ENCODE peak calls at places on chromosomes 2 and 18, in six cellular contexts. C is A549, I is chondrocyte, G is GM12878, E is heart left ventricle, P is neural progenitor cell. F is an unnamed sample.

GRCh38 chr2:43021791-43022500 is 204.5 kb downstream of the ZFP36L2 start:
- DNase-seq in C (no peak), G (no peak), E (no peak), P (peak), I (peak), F (peak)

GRCh38 chr2:138485019-138485418 is 16.6 kb upstream of the SPOPL start:
- DNase-seq in P (no peak), C (no peak), G (no peak), I (no peak), E (no peak), F (no peak)

GRCh38 chr2:156405586-156405985 is 30.6 kb upstream of the GPD2 start:
- DNase-seq in I (no peak), C (no peak), G (no peak), P (no peak), E (no peak), F (peak)

GRCh38 chr18:56003009-56003408 is 415.0 kb upstream of the TCF4 start:
- DNase-seq in I (no peak), C (no peak), P (peak), E (no peak), G (no peak), F (no peak)

GRCh38 chr2:60796573-60797509 is 40.8 kb downstream of the PAPOLG start:
- DNase-seq in E (no peak), G (no peak), I (no peak), P (no peak), C (no peak), F (no peak)

GRCh38 chr2:100237770-100238169 is 84.5 kb downstream of the LONRF2 start:
- DNase-seq in E (no peak), G (no peak), I (no peak), P (no peak), C (no peak), F (no peak)

GRCh38 chr2:196360650-196361049 is 189.3 kb upstream of the STK17B start:
- DNase-seq in I (no peak), C (no peak), P (no peak), E (no peak), G (no peak), F (no peak)

GRCh38 chr2:70668432-70668831 is 99.6 kb downstream of the ADD2 start:
- DNase-seq in C (no peak), E (no peak), G (no peak), P (no peak), I (no peak), F (no peak)

GRCh38 chr2:230956827-230957755 is 32.0 kb upstream of the GPR55 start:
- DNase-seq in P (peak), I (no peak), E (peak), C (peak), G (peak), F (peak)

GRCh38 chr2:176768185-176768584 is 444.4 kb upstream of the HNRNPA3 start:
- DNase-seq in I (no peak), G (no peak), E (no peak), C (no peak), P (no peak), F (peak)

GRCh38 chr2:206558492-206558891 is 83.8 kb upstream of the FAM237A start:
- DNase-seq in I (no peak), E (no peak), C (no peak), P (no peak), G (no peak), F (no peak)

DNA sequence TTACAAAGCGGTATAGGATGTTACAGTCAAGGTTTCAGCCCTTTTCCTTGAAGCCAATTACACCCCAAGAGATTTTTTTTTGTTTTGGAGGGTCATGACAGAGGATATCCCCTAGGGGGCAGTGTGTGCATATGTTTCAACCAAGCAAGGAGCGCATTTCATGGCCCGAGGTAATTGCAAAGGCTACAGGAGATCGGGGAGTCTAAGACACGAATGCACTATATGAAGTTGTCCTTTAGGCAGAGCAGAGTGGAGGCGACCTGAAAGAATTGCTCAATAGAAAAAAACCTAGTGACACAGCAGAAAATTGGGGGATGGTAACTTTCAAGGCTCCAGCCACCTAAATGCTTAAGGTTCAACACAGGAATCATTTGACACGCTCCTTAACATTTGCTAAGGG is 219.8 kb upstream of the PARD3B start:
- DNase-seq in I (no peak), C (peak), E (no peak), G (no peak), P (peak), F (peak)
- TF ChIP-seq CTCF in I (peak), C (peak), E (peak), G (peak), P (peak), F (peak)

DNA sequence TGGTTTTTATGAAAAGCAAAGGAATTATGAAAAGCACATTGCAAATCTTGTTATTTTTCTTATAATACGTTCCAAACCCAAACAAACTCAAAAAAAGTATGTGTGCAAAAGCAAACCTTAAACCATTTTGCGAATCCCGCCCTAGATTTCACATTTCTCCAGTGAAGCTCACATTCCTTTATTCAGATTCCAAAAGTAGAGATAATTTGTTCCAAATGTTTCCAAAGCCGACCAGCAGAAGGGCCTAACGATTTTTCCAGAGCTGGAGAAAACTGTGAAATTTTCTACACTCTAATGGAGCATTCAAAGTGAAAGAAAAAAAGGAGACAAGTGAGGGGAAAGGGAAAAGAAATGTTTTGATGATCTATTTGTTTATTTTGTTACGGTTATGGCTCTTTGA is 286.5 kb upstream of the SLC14A2 start:
- DNase-seq in I (no peak), P (no peak), E (no peak), G (no peak), C (no peak), F (no peak)
- TF ChIP-seq CTCF in I (peak), P (no peak), E (no peak), G (no peak), C (no peak), F (no peak)

DNA sequence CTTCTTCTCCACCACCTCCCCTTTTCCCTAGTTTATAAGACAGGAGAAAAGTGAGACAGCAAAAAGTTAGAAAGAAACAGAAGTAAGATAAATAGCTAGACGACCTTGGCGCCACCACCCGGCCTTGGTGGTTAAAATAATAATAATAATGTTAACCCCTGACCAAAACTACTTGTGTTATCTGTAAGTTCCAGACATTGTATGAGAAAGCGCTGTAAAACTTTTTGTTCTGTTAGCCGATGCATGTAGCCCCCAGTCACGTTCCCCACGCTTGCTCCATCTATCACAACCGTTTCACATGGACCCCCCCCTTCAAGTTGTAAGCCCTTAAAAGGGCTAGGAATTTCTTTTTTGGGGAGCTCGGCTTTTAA is 1.5 kb upstream of the BUB1 start:
- DNase-seq in P (no peak), C (no peak), G (no peak), E (no peak), I (no peak), F (no peak)
- TF ChIP-seq CTCF in P (no peak), C (peak), G (peak), E (no peak), I (peak), F (no peak)

DNA sequence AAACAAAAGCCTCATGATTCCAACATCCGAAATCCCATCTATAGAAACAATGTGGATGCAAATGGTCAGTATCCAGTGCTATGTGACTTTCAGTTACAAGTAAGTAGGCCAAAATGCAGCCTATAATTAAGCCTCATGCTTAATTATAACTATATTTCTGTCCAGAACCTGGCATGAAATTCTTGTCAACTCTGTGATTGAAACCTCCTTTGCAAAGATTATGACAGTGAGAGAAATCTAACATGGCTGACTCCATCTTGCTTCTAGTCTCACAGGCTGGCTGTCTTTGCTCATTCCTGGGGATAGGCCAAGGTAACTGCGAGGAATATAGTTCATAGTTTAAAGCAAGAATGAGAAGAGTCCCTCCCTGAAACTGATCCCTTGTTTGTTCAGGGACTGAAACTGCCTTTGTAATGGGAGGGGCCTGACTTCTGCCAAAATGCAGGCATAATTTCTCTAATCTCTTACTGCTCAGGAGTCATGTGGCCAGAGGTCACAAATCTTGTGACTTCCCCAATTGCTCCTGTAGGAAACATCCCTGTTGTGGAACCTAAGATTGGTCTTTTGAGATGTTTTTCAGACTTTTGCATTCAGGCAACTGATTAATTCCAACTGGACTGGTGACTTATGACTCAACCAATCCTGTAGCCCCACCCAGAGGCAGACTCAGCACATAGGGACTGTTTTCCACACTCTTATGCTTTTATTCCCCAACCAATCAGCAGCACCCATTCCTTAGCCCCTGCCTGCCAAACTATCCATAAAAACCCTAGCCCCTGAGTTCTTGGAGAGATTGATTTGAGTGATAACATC is 84.5 kb upstream of the TLK1 start:
- DNase-seq in G (no peak), P (no peak), E (no peak), C (no peak), I (no peak), F (peak)
- TF ChIP-seq CTCF in G (no peak), P (no peak), E (no peak), C (no peak), I (no peak), F (no peak)

GRCh38 chr18:76657428-76657827 is 162.4 kb upstream of the ZNF516 start:
- DNase-seq in E (no peak), P (no peak), C (no peak), G (no peak), I (no peak), F (no peak)

GRCh38 chr18:76657911-76658475 is 163.0 kb upstream of the ZNF516 start:
- DNase-seq in E (no peak), G (no peak), C (no peak), I (no peak), P (no peak), F (no peak)

GRCh38 chr18:76660571-76661192 is 161.7 kb upstream of the ZNF236 start:
- DNase-seq in P (no peak), G (no peak), C (no peak), I (no peak), E (no peak), F (no peak)

GRCh38 chr18:76656925-76657324 is 161.9 kb upstream of the ZNF516 start:
- DNase-seq in E (no peak), G (no peak), C (no peak), P (no peak), I (no peak), F (no peak)

DNA sequence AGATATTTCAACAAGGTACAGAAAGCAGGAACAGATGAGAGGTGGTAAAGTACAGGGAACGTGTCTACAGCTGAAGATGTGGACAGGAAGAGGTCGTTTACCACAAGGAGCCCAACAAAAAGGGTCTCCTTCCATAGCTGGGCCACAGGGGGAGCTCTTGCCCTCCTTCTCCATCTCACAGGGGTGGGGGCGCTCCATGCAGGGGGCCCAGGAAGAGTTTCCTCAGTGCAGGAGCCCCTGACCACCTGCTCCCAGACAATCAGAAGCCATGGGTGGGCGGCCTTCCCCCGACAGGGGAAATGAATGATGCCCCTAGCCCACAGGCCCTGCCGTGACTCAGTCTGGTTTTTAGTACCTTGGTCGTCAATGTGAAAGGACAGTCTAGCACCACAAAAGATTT is 163.6 kb upstream of the ZNF516 start:
- DNase-seq in I (no peak), C (peak), E (no peak), P (peak), G (no peak), F (no peak)
- TF ChIP-seq CTCF in I (peak), C (no peak), E (peak), P (peak), G (peak), F (no peak)

GRCh38 chr2:56185101-56185581 is 1.4 kb downstream of the CCDC85A start:
- DNase-seq in P (peak), I (no peak), G (no peak), E (peak), C (peak), F (peak)

GRCh38 chr2:56183643-56184499 is at the start of gene CCDC85A:
- DNase-seq in C (peak), I (peak), E (peak), P (peak), G (no peak), F (peak)

GRCh38 chr2:56182420-56182819 is 1.4 kb upstream of the CCDC85A start:
- DNase-seq in C (no peak), G (no peak), E (no peak), P (peak), I (no peak), F (no peak)

GRCh38 chr2:56184500-56184996 is 758 bp downstream of the CCDC85A start:
- DNase-seq in E (peak), I (peak), C (peak), G (no peak), P (peak), F (peak)

DNA sequence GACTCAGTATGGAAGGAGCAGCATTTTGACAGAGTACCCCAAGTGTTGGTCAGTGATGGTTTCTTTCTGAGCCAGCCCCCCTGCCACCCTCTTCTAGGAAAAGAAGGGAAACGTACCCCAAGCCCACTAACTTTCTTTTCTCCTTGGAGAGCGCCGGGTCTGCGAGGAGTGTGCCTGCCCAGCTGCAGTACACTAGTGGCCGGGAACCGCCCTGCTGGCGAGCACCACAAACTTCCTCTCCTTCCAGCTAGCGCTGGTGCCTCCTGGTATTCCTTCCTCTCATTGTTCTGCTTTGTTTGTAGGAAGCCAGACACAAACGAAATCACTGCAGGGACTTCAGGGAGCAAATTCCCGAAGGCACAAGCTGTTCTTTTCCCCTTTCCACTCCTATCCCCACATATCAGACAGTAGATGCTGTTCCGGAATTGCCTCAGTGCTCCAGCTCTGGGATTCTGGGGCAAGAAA is 1.8 kb downstream of the CCDC85A start:
- DNase-seq in I (no peak), G (no peak), C (peak), P (peak), E (peak), F (peak)
- TF ChIP-seq CTCF in I (peak), G (no peak), C (no peak), P (peak), E (no peak), F (no peak)

GRCh38 chr2:215948051-215948450 is 65.3 kb downstream of the MREG start:
- DNase-seq in E (no peak), C (no peak), P (no peak), G (no peak), I (no peak), F (no peak)

GRCh38 chr2:215951558-215951957 is 61.8 kb downstream of the MREG start:
- DNase-seq in P (no peak), I (no peak), G (no peak), C (no peak), E (no peak), F (no peak)

GRCh38 chr2:215946581-215946980 is 66.8 kb downstream of the MREG start:
- DNase-seq in C (no peak), G (no peak), I (no peak), E (no peak), P (no peak), F (no peak)

GRCh38 chr2:215952860-215953637 is 60.3 kb downstream of the MREG start:
- DNase-seq in I (no peak), P (no peak), G (no peak), E (no peak), C (no peak), F (no peak)

GRCh38 chr2:215950009-215950408 is 63.3 kb downstream of the MREG start:
- DNase-seq in P (peak), C (peak), G (peak), E (no peak), I (no peak), F (peak)
- TF ChIP-seq CTCF in P (peak), C (peak), G (peak), E (peak), I (peak), F (peak)